ENCODE peak calls at places on chromosomes 13 and 19, in seven cellular contexts. G is AG10803; E is endodermal cell; B is HT1080; I is SK-N-SH; R is activated CD8-positive, alpha-beta memory T cell treated with anti-CD3 and anti-CD28 coated beads for 1 hour; K is activated T-cell treated with anti-CD3 and anti-CD28 coated beads, Interleukin-2, amount 50 U/mL, for 48 hours. H is an unnamed sample.

GRCh38 chr19:4369888-4370260 is 26.5 kb downstream of the MPND start:
- DNase-seq in B (no peak), E (peak), R (peak), I (no peak), G (peak), K (peak), H (peak)

GRCh38 chr13:20616059-20616797 is 49.3 kb downstream of the IFT88 start:
- DNase-seq in I (no peak), K (no peak), B (peak), G (peak), R (no peak), E (no peak), H (no peak)

GRCh38 chr19:4191044-4191443 is 8.6 kb downstream of the ANKRD24 start:
- DNase-seq in R (no peak), B (no peak), K (no peak), I (no peak), G (no peak), E (no peak), H (no peak)

GRCh38 chr19:8028951-8029491 is 23.5 kb upstream of the CCL25 start:
- DNase-seq in B (no peak), G (no peak), K (no peak), I (no peak), R (no peak), E (peak), H (peak)

GRCh38 chr13:112575295-112575622 is 12.7 kb downstream of the TUBGCP3 start:
- DNase-seq in E (no peak), B (no peak), I (no peak), G (no peak), K (no peak), R (no peak), H (no peak)

GRCh38 chr19:54369082-54369691 is 4.5 kb upstream of the LAIR1 start:
- DNase-seq in E (no peak), K (no peak), R (no peak), G (no peak), B (no peak), I (no peak), H (no peak)

GRCh38 chr19:47097396-47098217 is 16.0 kb downstream of the ZC3H4 start:
- DNase-seq in G (no peak), R (no peak), B (no peak), I (no peak), K (no peak), E (peak), H (no peak)

GRCh38 chr19:17848598-17849292 is 963 bp upstream of the JAK3 start:
- DNase-seq in R (no peak), B (no peak), G (no peak), I (peak), K (no peak), E (no peak), H (peak)

GRCh38 chr19:1098177-1099051 is 3.2 kb upstream of the POLR2E start:
- DNase-seq in I (no peak), R (no peak), G (peak), K (no peak), E (no peak), B (no peak), H (no peak)

GRCh38 chr13:101916108-101916757 is 463.8 kb downstream of the ITGBL1 start:
- DNase-seq in G (no peak), I (peak), E (peak), R (no peak), B (peak), K (no peak), H (peak)

GRCh38 chr19:30441011-30441410 is 68.8 kb downstream of the ZNF536 start:
- DNase-seq in E (no peak), K (no peak), R (no peak), I (no peak), G (peak), B (no peak), H (no peak)

H was measured in neural progenitor cell.